ENCODE peak calls at places on chromosomes 2 and 18, in ten cellular contexts. P is activated CD4-positive, alpha-beta T cell treated with anti-CD3 and anti-CD28 coated beads, Interleukin-2, amount 50 U/mL, for 4 hours; O is GM04503; Y is NCI-H2081 treated with DMSO at 0.1 percent for 48 hours; V is DMS79 treated with DMSO at 0.1 percent for 48 hours; U is left lung; L is SK-N-DZ; R is NCI-H748 treated with DMSO at 0.1 percent for 48 hours; K is foreskin fibroblast; T is RWPE1. S is an unnamed sample.

GRCh38 chr2:26471278-26471677 is 6.6 kb downstream of the OTOF start:
- DNase-seq in Y (no peak), O (no peak), P (no peak), R (no peak), T (no peak), V (no peak), U (no peak), L (no peak), K (no peak), S (no peak)

GRCh38 chr18:47917923-47918610 is 12.4 kb downstream of the SMAD2 start:
- DNase-seq in L (no peak), U (no peak), O (no peak), V (no peak), R (no peak), T (no peak), P (no peak), K (no peak), Y (no peak), S (no peak)

GRCh38 chr2:147025611-147026010 is 819.2 kb upstream of the ACVR2A start:
- DNase-seq in Y (no peak), V (peak), T (no peak), U (no peak), P (no peak), L (no peak), K (peak), R (no peak), O (peak), S (peak)

GRCh38 chr2:18455256-18455862 is 105.1 kb downstream of the RDH14 start:
- DNase-seq in P (no peak), K (peak), R (no peak), T (peak), U (no peak), O (peak), V (no peak), Y (no peak), L (no peak), S (peak)

GRCh38 chr2:37471104-37471503 is 126.7 kb downstream of the QPCT start:
- DNase-seq in T (no peak), U (no peak), O (no peak), V (no peak), R (no peak), L (no peak), Y (no peak), P (no peak), K (no peak), S (no peak)

GRCh38 chr2:72942881-72943418 is 25.6 kb downstream of the EMX1 start:
- DNase-seq in O (no peak), T (no peak), L (no peak), U (no peak), R (no peak), Y (no peak), P (no peak), V (no peak), K (no peak), S (no peak)

GRCh38 chr18:62288669-62289016 is 36.5 kb upstream of the TNFRSF11A start:
- DNase-seq in R (no peak), V (no peak), O (no peak), L (no peak), Y (no peak), P (no peak), U (no peak), T (no peak), K (no peak), S (no peak)

GRCh38 chr2:69165079-69165478 is 152.1 kb downstream of the ANTXR1 start:
- DNase-seq in L (no peak), O (no peak), Y (no peak), P (no peak), T (no peak), V (no peak), U (no peak), R (no peak), K (no peak), S (no peak)

GRCh38 chr18:58268849-58269248 is 224.8 kb downstream of the NEDD4L start:
- DNase-seq in U (no peak), R (no peak), O (no peak), V (no peak), K (peak), Y (no peak), T (peak), L (no peak), P (no peak), S (no peak)

S was measured in GM04504.